ENCODE peak calls at places on chromosomes 2 and 18, in seven cellular contexts. S is CD4-positive, alpha-beta T cell; K is left lobe of liver; G is sciatic nerve; W is lower lobe of right lung; F is A549; I is effector memory CD8-positive, alpha-beta T cell. X is an unnamed sample.

GRCh38 chr18:22309191-22309590 is 108.5 kb downstream of the CTAGE1 start:
- ATAC-seq in S (no peak), K (no peak), G (no peak), W (no peak), F (no peak), I (no peak), X (no peak)

GRCh38 chr18:13415736-13416135 is 197.2 kb downstream of the LDLRAD4 start:
- ATAC-seq in S (no peak), K (no peak), G (no peak), W (no peak), F (no peak), I (no peak), X (no peak)

GRCh38 chr18:63191413-63191812 is 128.2 kb downstream of the BCL2 start:
- ATAC-seq in S (no peak), K (no peak), G (no peak), W (no peak), F (no peak), I (no peak), X (no peak)

GRCh38 chr2:221176666-221177065 is 395.4 kb downstream of the EPHA4 start:
- ATAC-seq in S (no peak), K (no peak), G (no peak), W (no peak), F (no peak), I (no peak), X (no peak)

GRCh38 chr2:151029406-151030157 is 232.1 kb downstream of the RBM43 start:
- ATAC-seq in S (no peak), K (no peak), G (peak), W (no peak), F (no peak), I (no peak), X (no peak)

GRCh38 chr2:113175101-113175628 is 1.4 kb downstream of the PSD4 start:
- ATAC-seq in S (peak), K (peak), G (peak), W (peak), F (no peak), I (peak), X (no peak)

GRCh38 chr2:189580267-189580661 is 322 bp downstream of the SLC40A1 start:
- ATAC-seq in S (peak), K (peak), G (peak), W (peak), F (peak), I (peak), X (peak)

GRCh38 chr2:210230984-210231383 is 5.7 kb upstream of the ACADL start:
- ATAC-seq in S (no peak), K (peak), G (no peak), W (no peak), F (no peak), I (no peak), X (no peak)

GRCh38 chr18:12283256-12283655 is 24.8 kb upstream of the TUBB6 start:
- ATAC-seq in S (no peak), K (no peak), G (no peak), W (no peak), F (peak), I (no peak), X (no peak)

GRCh38 chr18:33914399-33914798 is 310.3 kb downstream of the NOL4 start:
- ATAC-seq in S (no peak), K (no peak), G (no peak), W (no peak), F (no peak), I (no peak), X (no peak)

GRCh38 chr2:157540102-157540501 is 88.6 kb downstream of the ACVR1C start:
- ATAC-seq in S (no peak), K (no peak), G (no peak), W (no peak), F (no peak), I (no peak), X (no peak)

GRCh38 chr2:16628316-16628715 is 37.3 kb downstream of the CYRIA start:
- ATAC-seq in S (no peak), K (no peak), G (no peak), W (no peak), F (no peak), I (peak), X (no peak)

GRCh38 chr2:110748489-110748867 is 16.1 kb downstream of the ACOXL start:
- ATAC-seq in S (peak), K (no peak), G (no peak), W (peak), F (no peak), I (peak), X (no peak)

GRCh38 chr2:150063432-150063889 is 424.0 kb downstream of the RND3 start:
- ATAC-seq in S (no peak), K (no peak), G (no peak), W (no peak), F (no peak), I (no peak), X (no peak)

GRCh38 chr2:64260817-64261216 is 116.6 kb upstream of the PELI1 start:
- ATAC-seq in S (peak), K (peak), G (peak), W (peak), F (no peak), I (peak), X (no peak)

GRCh38 chr18:27750014-27750413 is 426.9 kb downstream of the CDH2 start:
- ATAC-seq in S (no peak), K (peak), G (peak), W (peak), F (peak), I (no peak), X (no peak)

GRCh38 chr2:46540496-46541342 is 61.4 kb downstream of the TMEM247 start:
- ATAC-seq in S (no peak), K (no peak), G (no peak), W (no peak), F (no peak), I (no peak), X (no peak)

GRCh38 chr18:58254873-58255511 is 211.0 kb downstream of the NEDD4L start:
- ATAC-seq in S (no peak), K (no peak), G (no peak), W (no peak), F (no peak), I (no peak), X (no peak)

GRCh38 chr18:25724121-25724520 is 366.3 kb downstream of the SS18 start:
- ATAC-seq in S (no peak), K (no peak), G (no peak), W (no peak), F (no peak), I (peak), X (no peak)

GRCh38 chr2:18741888-18742287 is 152.5 kb upstream of the NT5C1B start:
- ATAC-seq in S (no peak), K (no peak), G (peak), W (peak), F (no peak), I (no peak), X (peak)

GRCh38 chr2:169569948-169570347 is 3.7 kb downstream of the FASTKD1 start:
- ATAC-seq in S (no peak), K (no peak), G (no peak), W (no peak), F (no peak), I (no peak), X (no peak)

GRCh38 chr18:22796069-22796468 is 137.1 kb upstream of the RBBP8 start:
- ATAC-seq in S (no peak), K (no peak), G (no peak), W (no peak), F (no peak), I (no peak), X (no peak)

GRCh38 chr2:191806396-191806795 is 40.5 kb downstream of the CAVIN2 start:
- ATAC-seq in S (no peak), K (no peak), G (no peak), W (no peak), F (no peak), I (no peak), X (no peak)

GRCh38 chr2:98379311-98380202 is 33.3 kb downstream of the CNGA3 start:
- ATAC-seq in S (no peak), K (no peak), G (peak), W (no peak), F (no peak), I (no peak), X (peak)

GRCh38 chr2:11123001-11123809 is 32.1 kb upstream of the SLC66A3 start:
- ATAC-seq in S (no peak), K (no peak), G (peak), W (peak), F (peak), I (no peak), X (no peak)

GRCh38 chr2:159614534-159615186 is 1.7 kb downstream of the BAZ2B start:
- ATAC-seq in S (no peak), K (no peak), G (peak), W (peak), F (peak), I (no peak), X (peak)

GRCh38 chr18:32287249-32287648 is 97.4 kb downstream of the MEP1B start:
- ATAC-seq in S (no peak), K (no peak), G (peak), W (no peak), F (no peak), I (no peak), X (no peak)

GRCh38 chr2:88179228-88179679 is 9.1 kb downstream of the THNSL2 start:
- ATAC-seq in S (no peak), K (peak), G (no peak), W (no peak), F (no peak), I (no peak), X (no peak)

GRCh38 chr2:197674546-197674945 is 841 bp downstream of the RFTN2 start:
- ATAC-seq in S (no peak), K (no peak), G (peak), W (no peak), F (no peak), I (no peak), X (no peak)

X was measured in gastroesophageal sphincter.